ENCODE peak calls at places on chromosomes 3 and 15, in five cellular contexts. N is tibial nerve, Z is astrocyte, U is fibroblast of lung, F is SK-N-SH. H is an unnamed sample. For H3K4me1, the result is how much of the 10 kb centered on the place peaks cover.

GRCh38 chr3:12300137-12300536 is 11.3 kb downstream of the PPARG start:
- DNase-seq in N (no peak), Z (no peak), U (peak), F (no peak), H (no peak)

GRCh38 chr3:66142079-66142478 is 78.7 kb upstream of the SLC25A26 start:
- DNase-seq in N (no peak), Z (no peak), U (no peak), F (no peak), H (no peak)

GRCh38 chr3:32709346-32709745 is 24.4 kb downstream of the CNOT10 start:
- DNase-seq in N (no peak), Z (no peak), U (peak), F (no peak), H (peak)

GRCh38 chr15:69475769-69476358 is 23.2 kb downstream of the RPLP1 start:
- DNase-seq in N (peak), Z (peak), U (peak), F (peak), H (peak)

GRCh38 chr3:29683306-29683993 is 402.6 kb downstream of the RBMS3 start:
- DNase-seq in N (no peak), Z (peak), U (peak), F (no peak), H (peak)

GRCh38 chr15:83065431-83065830 is 1.6 kb downstream of the BTBD1 start:
- DNase-seq in N (no peak), Z (no peak), U (no peak), F (no peak), H (no peak)

GRCh38 chr3:186414735-186415419 is 52.8 kb upstream of the DGKG start:
- DNase-seq in N (no peak), Z (peak), U (peak), F (no peak), H (no peak)

GRCh38 chr15:69154026-69154425 is 6.4 kb upstream of the GLCE start:
- DNase-seq in N (no peak), Z (no peak), U (no peak), F (no peak), H (no peak)

GRCh38 chr3:39207361-39208192 is 15.2 kb upstream of the XIRP1 start:
- DNase-seq in N (no peak), Z (no peak), U (no peak), F (no peak), H (no peak)

GRCh38 chr15:70792171-70792573 is 28.8 kb upstream of the UACA start:
- DNase-seq in N (no peak), Z (peak), U (peak), F (no peak), H (peak)

GRCh38 chr15:76084263-76084662 is 24.5 kb downstream of the TMEM266 start:
- DNase-seq in N (no peak), Z (no peak), U (no peak), F (no peak), H (no peak)

GRCh38 chr3:196135693-196136639 is 54.1 kb upstream of the TFRC start:
- DNase-seq in N (no peak), Z (no peak), U (no peak), F (no peak), H (no peak)

GRCh38 chr3:160665784-160666526 is 11.0 kb upstream of the ARL14 start:
- DNase-seq in N (no peak), Z (peak), U (peak), F (peak), H (no peak)

GRCh38 chr3:158105124-158105709 is 1.0 kb downstream of the SHOX2 start:
- DNase-seq in N (no peak), Z (no peak), U (no peak), F (peak), H (peak)

DNA sequence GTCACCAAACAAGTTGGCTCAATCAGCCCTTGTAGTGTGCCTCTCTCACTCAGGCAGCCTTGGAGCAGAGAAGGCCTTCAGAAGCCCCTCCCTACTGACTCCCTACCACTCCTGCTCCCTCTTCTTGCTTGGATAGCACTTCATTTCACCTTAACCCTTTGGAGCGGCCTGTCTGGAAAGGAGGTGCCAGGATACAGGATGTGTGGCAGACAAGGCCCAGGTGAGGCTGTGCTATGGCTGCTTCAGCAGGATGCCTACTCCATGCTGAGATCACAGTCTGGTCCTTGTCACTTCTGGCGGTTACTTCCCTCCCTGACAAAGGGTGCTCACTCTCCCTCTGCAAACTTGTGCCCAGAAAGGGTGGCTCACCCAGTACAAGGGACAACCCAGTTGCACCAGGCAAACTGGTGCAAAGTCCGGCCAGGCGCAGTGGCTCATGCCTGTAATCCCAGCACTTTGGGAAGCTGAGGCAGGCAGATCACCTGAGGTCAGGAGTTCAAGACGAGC is 1.0 kb downstream of the MON1A start:
- DNase-seq in N (no peak), Z (no peak), U (no peak), F (no peak), H (no peak)
- H3K4me3 ChIP-seq in N (peak), Z (no peak), U (peak), F (peak), H (no peak)

GRCh38 chr15:66833372-66833771 is 131.3 kb downstream of the SMAD6 start:
- DNase-seq in N (no peak), Z (no peak), U (no peak), F (no peak), H (no peak)

GRCh38 chr15:66836476-66837030 is 134.5 kb downstream of the SMAD6 start:
- DNase-seq in N (no peak), Z (no peak), U (no peak), F (no peak), H (no peak)

GRCh38 chr15:66833803-66834202 is 131.8 kb downstream of the SMAD6 start:
- DNase-seq in N (no peak), Z (no peak), U (no peak), F (no peak), H (no peak)

GRCh38 chr15:66834863-66835557 is 133.0 kb downstream of the SMAD6 start:
- DNase-seq in N (no peak), Z (peak), U (peak), F (no peak), H (peak)

DNA sequence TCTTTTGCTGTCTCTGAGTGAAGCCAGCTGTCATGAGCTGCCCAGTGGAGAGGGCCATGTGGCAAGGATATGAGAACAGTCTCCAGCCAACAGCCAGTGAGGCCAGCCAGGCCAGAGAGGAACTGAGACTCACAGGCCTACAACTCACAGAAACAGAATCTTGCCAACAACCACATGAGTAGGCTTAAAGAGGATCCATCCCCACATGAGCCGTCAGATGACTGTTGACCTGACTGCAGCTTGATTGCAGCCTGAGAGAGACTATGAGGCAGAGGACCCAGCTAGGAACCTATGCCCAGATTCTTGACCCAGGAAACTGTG is 133.5 kb downstream of the SMAD6 start:
- DNase-seq in N (no peak), Z (peak), U (peak), F (no peak), H (no peak)
- H3K4me1 ChIP-seq in N (under half), Z (under half), U (under half), F (under half), H (under half)

DNA sequence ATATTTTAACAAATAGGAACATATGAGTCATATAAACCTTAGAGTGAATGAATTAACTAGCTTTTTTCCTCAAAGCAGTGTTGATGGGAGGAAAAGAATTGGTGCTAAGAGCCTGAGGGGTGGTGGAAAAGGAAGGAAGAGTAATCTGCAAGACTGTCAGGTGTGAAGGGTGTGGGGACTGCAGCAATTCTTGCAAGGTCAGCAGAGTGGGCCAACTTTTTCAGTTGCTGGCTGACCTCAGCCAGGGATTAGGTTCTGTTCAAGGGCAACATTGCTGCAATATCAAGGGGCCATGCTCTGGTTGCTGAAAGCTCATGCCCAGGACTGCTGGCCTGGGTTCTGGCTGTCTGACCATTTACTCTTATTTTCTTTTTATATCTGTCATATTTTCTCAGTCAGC is 23.0 kb upstream of the CLRN1 start:
- DNase-seq in N (no peak), Z (no peak), U (no peak), F (no peak), H (no peak)
- H3K27ac ChIP-seq in N (no peak), Z (no peak), U (no peak), F (no peak), H (no peak)

DNA sequence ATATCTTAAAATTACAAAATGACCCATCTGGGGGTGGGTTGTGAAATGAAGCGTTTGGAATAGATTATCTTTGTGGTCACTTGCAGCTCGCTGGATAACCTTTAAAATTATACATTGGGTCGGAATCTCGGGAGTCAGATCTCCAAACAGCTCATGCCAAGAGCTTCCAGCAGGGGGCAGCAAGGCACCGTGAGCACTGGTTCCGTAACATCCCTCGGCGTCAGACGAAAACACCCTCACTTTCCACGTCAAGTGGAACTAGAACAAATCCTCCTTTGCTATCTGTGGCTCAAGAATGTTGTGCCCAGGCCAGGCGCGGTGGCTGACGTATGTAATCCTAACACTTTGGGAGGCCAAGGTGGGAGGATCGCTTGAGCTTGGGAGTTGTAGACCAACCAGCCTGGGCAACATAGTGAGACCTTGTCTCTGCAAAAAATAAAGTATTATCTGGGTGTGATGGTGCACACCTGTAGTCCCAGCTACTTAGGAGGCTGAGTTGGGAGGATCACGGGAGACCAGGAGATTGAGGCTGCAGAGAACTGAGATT is 31.1 kb downstream of the UMPS start:
- DNase-seq in N (peak), Z (peak), U (peak), F (peak), H (peak)
- H3K4me3 ChIP-seq in N (no peak), Z (no peak), U (no peak), F (no peak), H (peak)

DNA sequence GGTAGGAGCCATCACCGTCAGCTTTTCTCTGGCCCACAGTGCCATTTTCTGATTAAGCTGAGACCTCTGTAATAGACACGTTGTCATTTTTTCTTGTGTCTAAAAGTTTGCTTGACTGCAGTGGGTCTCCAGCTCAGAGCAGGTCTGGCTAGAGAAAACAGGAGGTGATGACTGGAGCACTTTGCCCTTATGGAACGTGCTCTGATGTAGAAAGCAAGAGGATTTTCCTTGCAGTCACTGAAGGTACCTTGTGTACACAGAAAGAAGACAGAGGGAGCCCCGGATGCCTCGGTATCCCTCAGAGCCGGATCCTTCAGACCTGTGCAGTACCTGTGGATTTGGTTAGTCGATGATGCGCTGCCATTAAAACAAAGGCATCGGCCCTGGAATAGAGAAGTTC is 76.2 kb downstream of the IGF1R start:
- DNase-seq in N (no peak), Z (no peak), U (no peak), F (no peak), H (no peak)
- H3K4me1 ChIP-seq in N (under half), Z (under half), U (under half), F (half or more), H (under half)

DNA sequence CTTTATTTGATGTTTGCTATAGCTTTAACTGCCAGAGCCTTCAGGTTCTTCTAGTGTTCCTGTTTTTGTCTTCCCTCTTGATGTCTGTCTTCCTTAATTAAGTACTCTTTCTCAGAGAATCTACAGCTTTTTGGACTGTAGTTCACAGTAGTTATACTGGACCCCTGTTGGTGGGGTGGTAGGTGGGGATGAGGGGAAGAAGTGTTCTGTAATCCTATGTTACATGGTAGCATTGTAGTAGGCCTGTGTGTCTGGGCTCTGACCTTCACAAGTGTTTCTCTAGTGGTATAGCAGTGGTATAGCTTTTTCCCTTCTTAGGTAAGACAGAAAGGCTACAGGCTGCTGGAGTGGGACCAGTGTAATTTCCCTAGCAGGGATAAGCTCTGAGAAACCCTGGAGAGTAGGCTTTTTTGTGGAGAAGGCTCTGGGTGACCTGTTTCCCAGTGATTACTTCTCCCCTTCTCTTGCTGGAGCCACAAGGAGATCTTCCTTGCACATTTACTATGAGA is 59.6 kb downstream of the CHRNA7 start:
- DNase-seq in N (no peak), Z (no peak), U (no peak), F (no peak), H (no peak)
- H3K27ac ChIP-seq in N (no peak), Z (no peak), U (no peak), F (no peak), H (no peak)

GRCh38 chr3:136247855-136248254 is 2.3 kb upstream of the PCCB start:
- DNase-seq in N (no peak), Z (no peak), U (no peak), F (no peak), H (no peak)
- H3K4me3 ChIP-seq in N (no peak), Z (no peak), U (no peak), F (no peak), H (no peak)

DNA sequence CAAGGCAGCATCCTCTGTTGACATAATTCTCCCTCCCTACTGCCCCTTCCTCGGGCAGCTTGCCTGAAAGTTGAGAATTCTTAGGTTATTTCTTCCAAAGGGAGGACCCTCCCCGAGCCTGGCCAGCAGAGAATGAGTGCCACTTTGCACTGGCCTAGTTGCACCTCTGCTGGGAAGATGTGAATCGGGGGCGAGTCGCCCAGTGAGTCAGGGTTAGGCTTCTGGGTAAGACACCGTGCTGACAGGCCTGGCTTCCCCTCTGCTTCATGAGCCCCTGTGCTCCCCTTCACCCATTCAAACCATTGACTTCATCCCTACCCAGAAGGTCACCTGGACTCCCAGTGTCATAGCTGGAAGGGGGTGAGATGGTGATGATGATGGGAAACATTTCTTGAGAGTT is 82.3 kb downstream of the AAGAB start:
- DNase-seq in N (no peak), Z (no peak), U (no peak), F (no peak), H (no peak)
- H3K4me1 ChIP-seq in N (under half), Z (under half), U (half or more), F (under half), H (under half)

GRCh38 chr15:64146041-64146440 is 5.5 kb upstream of the SNX22 start:
- DNase-seq in N (no peak), Z (no peak), U (no peak), F (peak), H (no peak)
- H3K27ac ChIP-seq in N (no peak), Z (no peak), U (no peak), F (no peak), H (no peak)

GRCh38 chr3:5565026-5565425 is 377.5 kb downstream of the EDEM1 start:
- DNase-seq in N (no peak), Z (no peak), U (no peak), F (no peak), H (peak)
- H3K4me3 ChIP-seq in N (no peak), Z (no peak), U (no peak), F (no peak), H (no peak)

H was measured in SJCRH30.